ENCODE peak calls at places on chromosomes 7 and 10, in six cellular contexts. N is endothelial cell, P is kidney glomerular epithelial cell, M is lung microvascular endothelial cell, Z is mucosa of gallbladder, U is left cardiac atrium. K is an unnamed sample.

GRCh38 chr7:130417215-130417614 is 23.6 kb downstream of the CEP41 start:
- DNase-seq in P (no peak), U (no peak), M (no peak), N (no peak), Z (no peak), K (no peak)

GRCh38 chr10:102869290-102870198 is at the start of gene AS3MT:
- DNase-seq in P (no peak), U (peak; percentile 60), Z (no peak), M (peak; percentile 8), N (peak; percentile 62), K (no peak)

GRCh38 chr7:79523426-79523825 is 70.0 kb upstream of the MAGI2 start:
- DNase-seq in N (no peak), U (no peak), M (no peak), Z (no peak), P (no peak), K (no peak)

GRCh38 chr7:116954443-116954838 is 1.1 kb downstream of the ST7 start:
- DNase-seq in U (no peak), P (no peak), N (no peak), M (no peak), Z (peak; percentile 26), K (no peak)

GRCh38 chr7:147376152-147376551 is 1214.4 kb upstream of the C7orf33 start:
- DNase-seq in U (no peak), P (no peak), M (no peak), Z (no peak), N (no peak), K (no peak)

GRCh38 chr7:71613316-71613715 is 481.4 kb downstream of the GALNT17 start:
- DNase-seq in N (no peak), U (no peak), M (no peak), Z (no peak), P (no peak), K (no peak)

GRCh38 chr10:63703113-63703670 is 182.0 kb downstream of the REEP3 start:
- DNase-seq in M (no peak), P (no peak), U (no peak), Z (no peak), N (no peak), K (no peak)

GRCh38 chr7:16579216-16579615 is 52.6 kb downstream of the LRRC72 start:
- DNase-seq in U (no peak), N (no peak), M (no peak), Z (no peak), P (no peak), K (no peak)

GRCh38 chr7:95577137-95577536 is 19.2 kb downstream of the PDK4 start:
- DNase-seq in P (peak; percentile 26), M (no peak), U (no peak), Z (no peak), N (no peak), K (no peak)

GRCh38 chr10:131451407-131452015 is 140.0 kb upstream of the TCERG1L start:
- DNase-seq in M (no peak), U (no peak), N (no peak), Z (no peak), P (no peak), K (no peak)

GRCh38 chr7:22499044-22499443 is 944 bp downstream of the STEAP1B start:
- DNase-seq in M (peak; percentile 31), N (no peak), U (no peak), Z (no peak), P (no peak), K (no peak)

GRCh38 chr10:126235091-126235978 is 152.9 kb downstream of the ADAM12 start:
- DNase-seq in U (peak; percentile 20), N (no peak), P (no peak), M (no peak), Z (no peak), K (peak; percentile 54)

GRCh38 chr7:139991267-139991666 is 71.5 kb downstream of the PARP12 start:
- DNase-seq in U (no peak), Z (no peak), N (no peak), M (no peak), P (no peak), K (no peak)

GRCh38 chr7:98282727-98283126 is 1.2 kb downstream of the BRI3 start:
- DNase-seq in Z (no peak), M (peak; percentile 37), P (no peak), N (no peak), U (no peak), K (no peak)

GRCh38 chr10:27948191-27948590 is 50.7 kb downstream of the ODAD2 start:
- DNase-seq in N (no peak), P (no peak), Z (no peak), M (no peak), U (no peak), K (no peak)

GRCh38 chr7:94350729-94351128 is 44.0 kb upstream of the COL1A2 start:
- DNase-seq in M (no peak), Z (no peak), N (no peak), U (no peak), P (no peak), K (no peak)